ENCODE peak calls at places on chromosomes 5 and 9, in nine cellular contexts. One of them, this sample, is unnamed.

GRCh38 chr9:112379177-112380101 is 469 bp upstream of the HSDL2 start:
- DNase-seq in mucosa of descending colon: peak
- DNase-seq in stomach: peak
- DNase-seq in left ventricle myocardium inferior: peak
- DNase-seq in hepatocyte: peak
- DNase-seq in AG10803: peak
- DNase-seq in PC-9: peak
- DNase-seq in MM.1S: peak
- DNase-seq in PC-3: peak
- DNase-seq in this sample: peak

GRCh38 chr5:40017918-40018317 is 593.1 kb upstream of the DAB2 start:
- DNase-seq in mucosa of descending colon: no peak
- DNase-seq in stomach: no peak
- DNase-seq in left ventricle myocardium inferior: no peak
- DNase-seq in hepatocyte: no peak
- DNase-seq in AG10803: no peak
- DNase-seq in PC-9: no peak
- DNase-seq in MM.1S: no peak
- DNase-seq in PC-3: no peak
- DNase-seq in this sample: no peak

GRCh38 chr5:155834271-155834975 is 492.5 kb upstream of the SGCD start:
- DNase-seq in mucosa of descending colon: no peak
- DNase-seq in stomach: no peak
- DNase-seq in left ventricle myocardium inferior: no peak
- DNase-seq in hepatocyte: no peak
- DNase-seq in AG10803: no peak
- DNase-seq in PC-9: no peak
- DNase-seq in MM.1S: no peak
- DNase-seq in PC-3: no peak
- DNase-seq in this sample: no peak

GRCh38 chr5:168327019-168327421 is 35.6 kb downstream of the WWC1 start:
- DNase-seq in mucosa of descending colon: no peak
- DNase-seq in stomach: no peak
- DNase-seq in left ventricle myocardium inferior: no peak
- DNase-seq in hepatocyte: no peak
- DNase-seq in AG10803: peak
- DNase-seq in PC-9: no peak
- DNase-seq in MM.1S: no peak
- DNase-seq in PC-3: peak
- DNase-seq in this sample: no peak

GRCh38 chr5:92653730-92654461 is 927.1 kb downstream of the NR2F1-AS1 start:
- DNase-seq in mucosa of descending colon: no peak
- DNase-seq in stomach: no peak
- DNase-seq in left ventricle myocardium inferior: no peak
- DNase-seq in hepatocyte: no peak
- DNase-seq in AG10803: no peak
- DNase-seq in PC-9: no peak
- DNase-seq in MM.1S: no peak
- DNase-seq in PC-3: no peak
- DNase-seq in this sample: peak

GRCh38 chr5:92050970-92051369 is 667.9 kb upstream of the ARRDC3 start:
- DNase-seq in mucosa of descending colon: no peak
- DNase-seq in stomach: no peak
- DNase-seq in left ventricle myocardium inferior: no peak
- DNase-seq in hepatocyte: no peak
- DNase-seq in AG10803: no peak
- DNase-seq in PC-9: no peak
- DNase-seq in MM.1S: no peak
- DNase-seq in PC-3: no peak
- DNase-seq in this sample: no peak

GRCh38 chr9:93071464-93071863 is 13.0 kb downstream of the SUSD3 start:
- DNase-seq in mucosa of descending colon: no peak
- DNase-seq in stomach: no peak
- DNase-seq in left ventricle myocardium inferior: no peak
- DNase-seq in hepatocyte: no peak
- DNase-seq in AG10803: no peak
- DNase-seq in PC-9: no peak
- DNase-seq in MM.1S: no peak
- DNase-seq in PC-3: peak
- DNase-seq in this sample: peak

GRCh38 chr5:139110526-139111168 is 87.5 kb downstream of the SIL1 start:
- DNase-seq in mucosa of descending colon: no peak
- DNase-seq in stomach: no peak
- DNase-seq in left ventricle myocardium inferior: no peak
- DNase-seq in hepatocyte: no peak
- DNase-seq in AG10803: no peak
- DNase-seq in PC-9: no peak
- DNase-seq in MM.1S: no peak
- DNase-seq in PC-3: no peak
- DNase-seq in this sample: no peak

GRCh38 chr5:140282266-140282665 is 20.6 kb downstream of the PFDN1 start:
- DNase-seq in mucosa of descending colon: no peak
- DNase-seq in stomach: no peak
- DNase-seq in left ventricle myocardium inferior: no peak
- DNase-seq in hepatocyte: no peak
- DNase-seq in AG10803: no peak
- DNase-seq in PC-9: no peak
- DNase-seq in MM.1S: no peak
- DNase-seq in PC-3: no peak
- DNase-seq in this sample: no peak

DNA sequence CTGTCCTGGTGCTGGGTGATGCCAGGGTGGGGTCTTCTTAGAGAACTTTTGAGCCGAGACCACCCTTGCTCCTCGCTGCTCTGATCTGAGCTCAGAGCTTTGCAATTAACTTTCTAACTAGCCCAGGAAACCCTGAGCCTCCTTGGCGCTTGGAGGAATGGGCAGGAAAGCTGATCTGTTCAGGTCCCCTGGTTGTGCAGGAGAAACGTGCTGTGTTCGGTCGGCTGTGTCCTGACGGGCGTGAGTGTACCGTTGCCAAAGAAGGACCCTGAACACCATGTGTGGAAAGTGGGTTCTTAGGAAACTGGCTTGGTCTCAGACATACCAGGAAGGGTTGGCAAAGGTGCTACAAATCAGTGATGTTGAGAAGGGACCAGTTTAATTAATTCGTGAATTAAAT is 1.8 kb downstream of the TCF7 start:
- DNase-seq in mucosa of descending colon: no peak
- DNase-seq in stomach: no peak
- DNase-seq in left ventricle myocardium inferior: no peak
- DNase-seq in hepatocyte: no peak
- DNase-seq in AG10803: no peak
- DNase-seq in PC-9: no peak
- DNase-seq in MM.1S: no peak
- DNase-seq in PC-3: no peak
- DNase-seq in this sample: no peak
- H3K4me3 ChIP-seq in mucosa of descending colon: no peak
- H3K4me3 ChIP-seq in stomach: no peak
- H3K4me3 ChIP-seq in left ventricle myocardium inferior: no peak
- H3K4me3 ChIP-seq in hepatocyte: no peak
- H3K4me3 ChIP-seq in AG10803: no peak
- H3K4me3 ChIP-seq in PC-9: no peak
- H3K4me3 ChIP-seq in MM.1S: no peak
- H3K4me3 ChIP-seq in PC-3: no peak
- H3K4me3 ChIP-seq in this sample: no peak

GRCh38 chr9:107044872-107045271 is 181.9 kb downstream of the ZNF462 start:
- DNase-seq in mucosa of descending colon: no peak
- DNase-seq in stomach: no peak
- DNase-seq in left ventricle myocardium inferior: no peak
- DNase-seq in hepatocyte: no peak
- DNase-seq in AG10803: no peak
- DNase-seq in PC-9: no peak
- DNase-seq in MM.1S: no peak
- DNase-seq in PC-3: peak
- DNase-seq in this sample: no peak
- TF ChIP-seq CTCF in mucosa of descending colon: no peak
- TF ChIP-seq CTCF in stomach: no peak
- TF ChIP-seq CTCF in left ventricle myocardium inferior: no peak
- TF ChIP-seq CTCF in hepatocyte: no peak
- TF ChIP-seq CTCF in AG10803: no peak
- TF ChIP-seq CTCF in PC-9: peak
- TF ChIP-seq CTCF in MM.1S: peak
- TF ChIP-seq CTCF in PC-3: peak
- TF ChIP-seq CTCF in this sample: peak

GRCh38 chr5:157359350-157359910 is 93.5 kb downstream of the CYFIP2 start:
- DNase-seq in mucosa of descending colon: no peak
- DNase-seq in stomach: no peak
- DNase-seq in left ventricle myocardium inferior: no peak
- DNase-seq in hepatocyte: no peak
- DNase-seq in AG10803: peak
- DNase-seq in PC-9: no peak
- DNase-seq in MM.1S: no peak
- DNase-seq in PC-3: no peak
- DNase-seq in this sample: no peak
- H3K4me3 ChIP-seq in mucosa of descending colon: no peak
- H3K4me3 ChIP-seq in stomach: no peak
- H3K4me3 ChIP-seq in left ventricle myocardium inferior: no peak
- H3K4me3 ChIP-seq in hepatocyte: no peak
- H3K4me3 ChIP-seq in AG10803: no peak
- H3K4me3 ChIP-seq in PC-9: no peak
- H3K4me3 ChIP-seq in MM.1S: no peak
- H3K4me3 ChIP-seq in PC-3: no peak
- H3K4me3 ChIP-seq in this sample: no peak

DNA sequence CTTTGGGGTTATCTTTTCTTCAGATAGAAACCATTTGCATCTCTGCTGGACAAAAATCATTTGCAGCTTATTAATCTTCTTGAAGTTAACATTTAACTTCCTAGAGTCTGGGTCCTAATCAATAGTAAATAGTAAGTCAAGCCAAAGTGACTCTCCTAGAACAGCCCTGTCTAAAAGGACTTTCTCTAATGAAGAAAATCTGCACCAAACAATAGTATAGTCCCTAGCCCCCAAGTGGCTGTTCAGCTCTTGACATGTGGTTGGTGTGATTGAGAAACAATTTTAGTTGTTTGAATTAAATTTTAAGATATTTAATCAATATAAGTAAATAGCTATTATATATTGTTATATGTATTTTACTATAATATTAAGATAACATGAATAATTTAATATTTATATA is 64.6 kb upstream of the SHB start:
- DNase-seq in mucosa of descending colon: no peak
- DNase-seq in stomach: no peak
- DNase-seq in left ventricle myocardium inferior: no peak
- DNase-seq in hepatocyte: no peak
- DNase-seq in AG10803: no peak
- DNase-seq in PC-9: no peak
- DNase-seq in MM.1S: no peak
- DNase-seq in PC-3: no peak
- DNase-seq in this sample: no peak
- TF ChIP-seq CTCF in mucosa of descending colon: no peak
- TF ChIP-seq CTCF in stomach: no peak
- TF ChIP-seq CTCF in left ventricle myocardium inferior: no peak
- TF ChIP-seq CTCF in hepatocyte: no peak
- TF ChIP-seq CTCF in AG10803: peak
- TF ChIP-seq CTCF in PC-9: no peak
- TF ChIP-seq CTCF in MM.1S: no peak
- TF ChIP-seq CTCF in PC-3: no peak
- TF ChIP-seq CTCF in this sample: peak

DNA sequence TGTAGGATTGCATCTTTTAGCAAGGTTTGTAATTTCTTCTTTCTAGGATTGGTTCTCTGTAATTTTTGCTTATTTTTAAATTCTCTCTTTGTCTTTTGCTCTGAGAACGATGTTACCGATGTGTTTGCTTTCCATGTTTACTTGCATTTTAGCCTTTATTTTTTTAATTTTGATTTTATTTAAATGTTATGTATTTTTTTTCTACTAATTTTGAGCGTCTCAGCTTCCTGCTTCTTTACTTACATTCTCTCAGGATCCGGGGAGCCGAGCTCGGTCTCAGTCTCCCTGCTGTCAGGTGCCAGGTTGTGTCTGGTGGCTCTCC is 20.9 kb downstream of the ANXA2R start:
- DNase-seq in mucosa of descending colon: no peak
- DNase-seq in stomach: no peak
- DNase-seq in left ventricle myocardium inferior: no peak
- DNase-seq in hepatocyte: no peak
- DNase-seq in AG10803: no peak
- DNase-seq in PC-9: no peak
- DNase-seq in MM.1S: no peak
- DNase-seq in PC-3: peak
- DNase-seq in this sample: no peak
- H3K4me3 ChIP-seq in mucosa of descending colon: peak
- H3K4me3 ChIP-seq in stomach: peak
- H3K4me3 ChIP-seq in left ventricle myocardium inferior: peak
- H3K4me3 ChIP-seq in hepatocyte: peak
- H3K4me3 ChIP-seq in AG10803: peak
- H3K4me3 ChIP-seq in PC-9: peak
- H3K4me3 ChIP-seq in MM.1S: peak
- H3K4me3 ChIP-seq in PC-3: peak
- H3K4me3 ChIP-seq in this sample: peak

GRCh38 chr9:25960235-25960634 is 282.0 kb upstream of the TUSC1 start:
- DNase-seq in mucosa of descending colon: no peak
- DNase-seq in stomach: no peak
- DNase-seq in left ventricle myocardium inferior: no peak
- DNase-seq in hepatocyte: no peak
- DNase-seq in AG10803: peak
- DNase-seq in PC-9: no peak
- DNase-seq in MM.1S: no peak
- DNase-seq in PC-3: no peak
- DNase-seq in this sample: no peak
- TF ChIP-seq CTCF in mucosa of descending colon: no peak
- TF ChIP-seq CTCF in stomach: no peak
- TF ChIP-seq CTCF in left ventricle myocardium inferior: no peak
- TF ChIP-seq CTCF in hepatocyte: no peak
- TF ChIP-seq CTCF in AG10803: no peak
- TF ChIP-seq CTCF in PC-9: no peak
- TF ChIP-seq CTCF in MM.1S: no peak
- TF ChIP-seq CTCF in PC-3: no peak
- TF ChIP-seq CTCF in this sample: no peak

GRCh38 chr5:96067902-96068614 is 106.4 kb upstream of the ELL2 start:
- DNase-seq in mucosa of descending colon: no peak
- DNase-seq in stomach: no peak
- DNase-seq in left ventricle myocardium inferior: no peak
- DNase-seq in hepatocyte: peak
- DNase-seq in AG10803: peak
- DNase-seq in PC-9: peak
- DNase-seq in MM.1S: no peak
- DNase-seq in PC-3: peak
- DNase-seq in this sample: no peak
- H3K4me3 ChIP-seq in mucosa of descending colon: no peak
- H3K4me3 ChIP-seq in stomach: no peak
- H3K4me3 ChIP-seq in left ventricle myocardium inferior: no peak
- H3K4me3 ChIP-seq in hepatocyte: no peak
- H3K4me3 ChIP-seq in AG10803: no peak
- H3K4me3 ChIP-seq in PC-9: peak
- H3K4me3 ChIP-seq in MM.1S: no peak
- H3K4me3 ChIP-seq in PC-3: peak
- H3K4me3 ChIP-seq in this sample: no peak

GRCh38 chr5:88727705-88728313 is 155.2 kb downstream of the MEF2C start:
- DNase-seq in mucosa of descending colon: no peak
- DNase-seq in stomach: no peak
- DNase-seq in left ventricle myocardium inferior: no peak
- DNase-seq in hepatocyte: peak
- DNase-seq in AG10803: peak
- DNase-seq in PC-9: no peak
- DNase-seq in MM.1S: peak
- DNase-seq in PC-3: peak
- DNase-seq in this sample: no peak
- TF ChIP-seq CTCF in mucosa of descending colon: no peak
- TF ChIP-seq CTCF in stomach: peak
- TF ChIP-seq CTCF in left ventricle myocardium inferior: peak
- TF ChIP-seq CTCF in hepatocyte: peak
- TF ChIP-seq CTCF in AG10803: peak
- TF ChIP-seq CTCF in PC-9: peak
- TF ChIP-seq CTCF in MM.1S: peak
- TF ChIP-seq CTCF in PC-3: peak
- TF ChIP-seq CTCF in this sample: peak

This sample was measured in LNCaP clone FGC.